ENCODE peak calls at places on chromosome 14, in eight cellular contexts. One of them, this sample, is unnamed.

GRCh38 chr14:61925043-61925442 is 162.8 kb downstream of the SNAPC1 start:
- DNase-seq in amygdala: peak
- DNase-seq in ovary: no peak
- DNase-seq in NCI-H2081: no peak
- DNase-seq in activated T-cell treated with anti-CD3 and anti-CD28 coated beads, Interleukin-2, amount 50 U/mL, for 1 hour: no peak
- DNase-seq in HEK293T: no peak
- DNase-seq in tibial nerve: no peak
- DNase-seq in stimulated activated CD4-positive, alpha-beta T cell treated with anti-CD3 and anti-CD28 coated beads, Interleukin-2, amount 100 ng/mL, for 24 hours: no peak
- DNase-seq in this sample: no peak

GRCh38 chr14:40240456-40240855 is 808.2 kb upstream of the FBXO33 start:
- DNase-seq in HEK293T: no peak
- DNase-seq in amygdala: no peak
- DNase-seq in ovary: no peak
- DNase-seq in NCI-H2081: no peak
- DNase-seq in tibial nerve: no peak
- DNase-seq in activated T-cell treated with anti-CD3 and anti-CD28 coated beads, Interleukin-2, amount 50 U/mL, for 1 hour: no peak
- DNase-seq in stimulated activated CD4-positive, alpha-beta T cell treated with anti-CD3 and anti-CD28 coated beads, Interleukin-2, amount 100 ng/mL, for 24 hours: no peak
- DNase-seq in this sample: no peak

GRCh38 chr14:78970677-78971076 is 800.5 kb downstream of the NRXN3 start:
- DNase-seq in tibial nerve: no peak
- DNase-seq in HEK293T: no peak
- DNase-seq in amygdala: no peak
- DNase-seq in NCI-H2081: peak
- DNase-seq in stimulated activated CD4-positive, alpha-beta T cell treated with anti-CD3 and anti-CD28 coated beads, Interleukin-2, amount 100 ng/mL, for 24 hours: no peak
- DNase-seq in activated T-cell treated with anti-CD3 and anti-CD28 coated beads, Interleukin-2, amount 50 U/mL, for 1 hour: no peak
- DNase-seq in ovary: no peak
- DNase-seq in this sample: no peak

GRCh38 chr14:100618763-100619320 is 31.6 kb upstream of the BEGAIN start:
- DNase-seq in HEK293T: no peak
- DNase-seq in tibial nerve: no peak
- DNase-seq in NCI-H2081: no peak
- DNase-seq in activated T-cell treated with anti-CD3 and anti-CD28 coated beads, Interleukin-2, amount 50 U/mL, for 1 hour: no peak
- DNase-seq in amygdala: no peak
- DNase-seq in stimulated activated CD4-positive, alpha-beta T cell treated with anti-CD3 and anti-CD28 coated beads, Interleukin-2, amount 100 ng/mL, for 24 hours: no peak
- DNase-seq in ovary: no peak
- DNase-seq in this sample: no peak

GRCh38 chr14:23101986-23102625 is 2.7 kb downstream of the CIROP start:
- DNase-seq in activated T-cell treated with anti-CD3 and anti-CD28 coated beads, Interleukin-2, amount 50 U/mL, for 1 hour: no peak
- DNase-seq in NCI-H2081: no peak
- DNase-seq in tibial nerve: no peak
- DNase-seq in stimulated activated CD4-positive, alpha-beta T cell treated with anti-CD3 and anti-CD28 coated beads, Interleukin-2, amount 100 ng/mL, for 24 hours: no peak
- DNase-seq in amygdala: no peak
- DNase-seq in HEK293T: no peak
- DNase-seq in ovary: no peak
- DNase-seq in this sample: no peak

GRCh38 chr14:23202001-23202400 is 18.5 kb upstream of the SLC7A8 start:
- DNase-seq in tibial nerve: no peak
- DNase-seq in NCI-H2081: no peak
- DNase-seq in amygdala: no peak
- DNase-seq in HEK293T: no peak
- DNase-seq in activated T-cell treated with anti-CD3 and anti-CD28 coated beads, Interleukin-2, amount 50 U/mL, for 1 hour: no peak
- DNase-seq in ovary: no peak
- DNase-seq in stimulated activated CD4-positive, alpha-beta T cell treated with anti-CD3 and anti-CD28 coated beads, Interleukin-2, amount 100 ng/mL, for 24 hours: no peak
- DNase-seq in this sample: no peak

GRCh38 chr14:25833341-25834121 is 764.3 kb downstream of the NOVA1 start:
- DNase-seq in activated T-cell treated with anti-CD3 and anti-CD28 coated beads, Interleukin-2, amount 50 U/mL, for 1 hour: no peak
- DNase-seq in tibial nerve: no peak
- DNase-seq in ovary: no peak
- DNase-seq in NCI-H2081: peak
- DNase-seq in HEK293T: peak
- DNase-seq in amygdala: peak
- DNase-seq in stimulated activated CD4-positive, alpha-beta T cell treated with anti-CD3 and anti-CD28 coated beads, Interleukin-2, amount 100 ng/mL, for 24 hours: no peak
- DNase-seq in this sample: no peak

GRCh38 chr14:59913187-59913586 is 6.8 kb upstream of the LRRC9 start:
- DNase-seq in amygdala: no peak
- DNase-seq in tibial nerve: no peak
- DNase-seq in HEK293T: no peak
- DNase-seq in stimulated activated CD4-positive, alpha-beta T cell treated with anti-CD3 and anti-CD28 coated beads, Interleukin-2, amount 100 ng/mL, for 24 hours: no peak
- DNase-seq in NCI-H2081: no peak
- DNase-seq in activated T-cell treated with anti-CD3 and anti-CD28 coated beads, Interleukin-2, amount 50 U/mL, for 1 hour: no peak
- DNase-seq in ovary: no peak
- DNase-seq in this sample: no peak